ENCODE peak calls at places on chromosomes 16 and 17, in five cellular contexts. B is stimulated activated CD4-positive, alpha-beta T cell treated with anti-CD3 and anti-CD28 coated beads, Interleukin-4, amount 100 ng/mL, for 48 hours; A is AG09309; S is EL; V is AG04449. U is an unnamed sample.

GRCh38 chr17:76014925-76015261 is 12.2 kb downstream of the EVPL start:
- DNase-seq in B (no peak), A (no peak), V (no peak), S (no peak), U (no peak)

GRCh38 chr16:4111748-4112696 is 4.2 kb downstream of the ADCY9 start:
- DNase-seq in S (peak), V (no peak), B (no peak), A (no peak), U (no peak)

GRCh38 chr17:83201206-83202001 is 122.0 kb downstream of the METRNL start:
- DNase-seq in A (no peak), B (no peak), S (no peak), V (no peak), U (no peak)

GRCh38 chr17:47726796-47727703 is 6.0 kb upstream of the TBX21 start:
- DNase-seq in A (no peak), B (no peak), V (no peak), S (no peak), U (no peak)

GRCh38 chr16:49189286-49189685 is 92.4 kb downstream of the CBLN1 start:
- DNase-seq in S (peak), V (no peak), B (no peak), A (no peak), U (no peak)

GRCh38 chr17:42378597-42379594 is 9.3 kb downstream of the STAT3 start:
- DNase-seq in A (no peak), V (no peak), S (no peak), B (no peak), U (no peak)

GRCh38 chr17:8384801-8385335 is 1.9 kb upstream of the RPL26 start:
- DNase-seq in S (peak), V (no peak), A (peak), B (no peak), U (no peak)

GRCh38 chr16:23214796-23215195 is 32.3 kb downstream of the SCNN1G start:
- DNase-seq in A (no peak), S (no peak), B (no peak), V (no peak), U (no peak)

GRCh38 chr17:27545562-27546229 is 85.3 kb upstream of the LGALS9 start:
- DNase-seq in A (no peak), B (no peak), V (no peak), S (no peak), U (no peak)

U was measured in stimulated activated effector memory CD8-positive, alpha-beta T cell treated with anti-CD3 and anti-CD28 coated beads, Interleukin-12 subunit alpha, Interleukin-12 subunit beta, amount 100 ng/mL, for 72 hours.